ENCODE peak calls at places on chromosomes 6 and 20, in six cellular contexts. M is stimulated activated CD8-positive, alpha-beta memory T cell treated with anti-CD3 and anti-CD28 coated beads, Interleukin-2, amount 100 ng/mL, for 1 hour; O is CD4-positive, alpha-beta memory T cell; S is NCI-H446; X is naive B cell; G is COR-L47. W is an unnamed sample.

GRCh38 chr20:33370296-33370695 is 31.0 kb downstream of the CDK5RAP1 start:
- DNase-seq in X (peak), G (no peak), O (peak), M (peak), S (no peak), W (no peak)

GRCh38 chr6:1817033-1817761 is 207.5 kb downstream of the FOXC1 start:
- DNase-seq in S (no peak), X (no peak), G (no peak), M (no peak), O (no peak), W (no peak)

GRCh38 chr6:273441-274111 is 18.7 kb upstream of the DUSP22 start:
- DNase-seq in X (no peak), S (no peak), M (no peak), O (no peak), G (no peak), W (no peak)

GRCh38 chr6:44201638-44202303 is 15.0 kb upstream of the MYMX start:
- DNase-seq in O (no peak), S (no peak), M (no peak), G (no peak), X (no peak), W (no peak)

GRCh38 chr6:170192905-170193304 is 98.0 kb downstream of the DLL1 start:
- DNase-seq in S (no peak), O (no peak), M (no peak), G (no peak), X (no peak), W (no peak)

GRCh38 chr6:131867744-131868143 is 59.9 kb downstream of the ENPP1 start:
- DNase-seq in M (no peak), S (no peak), O (no peak), X (no peak), G (no peak), W (no peak)

GRCh38 chr6:149130093-149130872 is 187.2 kb upstream of the TAB2 start:
- DNase-seq in M (no peak), X (no peak), O (no peak), G (no peak), S (no peak), W (no peak)

GRCh38 chr6:136751478-136751956 is 40.8 kb downstream of the MAP3K5 start:
- DNase-seq in S (no peak), O (peak), M (no peak), G (no peak), X (peak), W (no peak)

GRCh38 chr6:53986165-53986720 is 125.0 kb upstream of the MLIP start:
- DNase-seq in M (no peak), G (peak), S (peak), O (no peak), X (no peak), W (peak)

GRCh38 chr6:106146852-106147351 is 60.8 kb downstream of the PRDM1 start:
- DNase-seq in X (no peak), S (no peak), O (no peak), G (no peak), M (no peak), W (no peak)

GRCh38 chr20:4156411-4156810 is 141.1 kb upstream of the RNF24 start:
- DNase-seq in S (no peak), G (no peak), O (no peak), X (no peak), M (no peak), W (no peak)

GRCh38 chr20:46647469-46647868 is 3.8 kb downstream of the SLC13A3 start:
- DNase-seq in M (no peak), X (no peak), G (no peak), O (no peak), S (no peak), W (no peak)

GRCh38 chr6:73050706-73051105 is 174.6 kb downstream of the KHDC1L start:
- DNase-seq in G (no peak), O (no peak), S (no peak), X (no peak), M (no peak), W (no peak)